ENCODE peak calls at places on chromosome 15, in ten cellular contexts. N is WERI-Rb-1; L is fibroblast of lung; H is neuronal stem cell; J is prostate gland; O is cardiac fibroblast; T is fibroblast of mammary gland; I is adrenal gland; K is CD4-positive, alpha-beta memory T cell; S is thoracic aorta. G is an unnamed sample.

GRCh38 chr15:85579011-85579701 is 198.8 kb downstream of the AKAP13 start:
- DNase-seq in K (no peak), I (no peak), T (no peak), O (peak; percentile 34), S (no peak), L (no peak), J (no peak), N (peak; percentile 35), H (no peak), G (peak; percentile 54)

GRCh38 chr15:60471314-60471713 is 7.6 kb downstream of the ICE2 start:
- DNase-seq in N (no peak), L (no peak), T (no peak), I (no peak), J (no peak), K (no peak), O (no peak), H (no peak), S (no peak), G (no peak)

GRCh38 chr15:82950295-82950694 is 2.2 kb downstream of the HOMER2 start:
- DNase-seq in N (no peak), T (no peak), S (no peak), O (no peak), K (no peak), J (no peak), I (no peak), H (no peak), L (no peak), G (no peak)

GRCh38 chr15:101022306-101022705 is 103.1 kb downstream of the LRRK1 start:
- DNase-seq in I (no peak), S (no peak), K (no peak), J (no peak), O (no peak), T (no peak), N (no peak), L (no peak), H (no peak), G (no peak)

GRCh38 chr15:68776477-68777270 is 44.0 kb downstream of the ANP32A start:
- DNase-seq in S (no peak), K (no peak), I (no peak), T (no peak), H (no peak), O (no peak), J (no peak), N (no peak), L (no peak), G (no peak)

GRCh38 chr15:66066005-66066404 is 187.5 kb downstream of the MEGF11 start:
- DNase-seq in I (no peak), L (no peak), H (no peak), J (no peak), T (no peak), O (no peak), S (no peak), K (no peak), N (no peak), G (no peak)

GRCh38 chr15:92120082-92120481 is 266.6 kb downstream of the SLCO3A1 start:
- DNase-seq in S (no peak), I (no peak), T (peak; percentile 40), L (peak; percentile 15), J (no peak), O (no peak), H (no peak), K (no peak), N (no peak), G (no peak)

GRCh38 chr15:86676002-86676401 is 596.3 kb downstream of the AGBL1 start:
- DNase-seq in L (no peak), I (no peak), K (no peak), J (no peak), T (no peak), S (no peak), N (no peak), O (no peak), H (no peak), G (no peak)

GRCh38 chr15:63341898-63342297 is 39.7 kb downstream of the CA12 start:
- DNase-seq in I (no peak), K (no peak), H (no peak), L (no peak), S (no peak), N (no peak), J (no peak), T (no peak), O (no peak), G (no peak)

GRCh38 chr15:95937128-95937528 is 393.4 kb upstream of the NR2F2 start:
- DNase-seq in J (no peak), K (no peak), O (peak; percentile 28), S (no peak), L (no peak), T (peak; percentile 28), I (no peak), N (no peak), H (no peak), G (no peak)

GRCh38 chr15:95944193-95944592 is 386.3 kb upstream of the NR2F2 start:
- DNase-seq in N (no peak), S (no peak), L (no peak), O (no peak), T (no peak), J (no peak), H (no peak), I (no peak), K (no peak), G (no peak)

GRCh38 chr15:95935852-95936251 is 394.6 kb upstream of the NR2F2 start:
- DNase-seq in N (no peak), T (no peak), O (no peak), S (no peak), J (no peak), K (no peak), I (no peak), H (no peak), L (no peak), G (no peak)

GRCh38 chr15:95944856-95945255 is 385.6 kb upstream of the NR2F2 start:
- DNase-seq in H (no peak), J (no peak), I (no peak), N (no peak), S (no peak), L (no peak), O (no peak), T (no peak), K (no peak), G (no peak)

GRCh38 chr15:95940431-95940985 is 390.0 kb upstream of the NR2F2 start:
- DNase-seq in T (no peak), K (no peak), J (no peak), S (no peak), O (no peak), N (no peak), I (no peak), L (no peak), H (peak; percentile 39), G (no peak)
- H3K4me3 ChIP-seq in T (no peak overlapping the region), K (no peak overlapping the region), J (no peak overlapping the region), S (no peak overlapping the region), O (no peak overlapping the region), N (no peak overlapping the region), I (no peak overlapping the region), L (no peak overlapping the region), H (no peak overlapping the region), G (no peak overlapping the region)

GRCh38 chr15:75591655-75592364 is 12.7 kb upstream of the PTPN9 start:
- DNase-seq in K (no peak), L (no peak), I (no peak), N (no peak), J (no peak), O (no peak), T (no peak), H (no peak), S (no peak), G (no peak)
- H3K4me3 ChIP-seq in K (no peak overlapping the region), L (no peak overlapping the region), I (no peak overlapping the region), N (no peak overlapping the region), J (no peak overlapping the region), O (no peak overlapping the region), T (no peak overlapping the region), H (no peak overlapping the region), S (no peak overlapping the region), G (no peak overlapping the region)

DNA sequence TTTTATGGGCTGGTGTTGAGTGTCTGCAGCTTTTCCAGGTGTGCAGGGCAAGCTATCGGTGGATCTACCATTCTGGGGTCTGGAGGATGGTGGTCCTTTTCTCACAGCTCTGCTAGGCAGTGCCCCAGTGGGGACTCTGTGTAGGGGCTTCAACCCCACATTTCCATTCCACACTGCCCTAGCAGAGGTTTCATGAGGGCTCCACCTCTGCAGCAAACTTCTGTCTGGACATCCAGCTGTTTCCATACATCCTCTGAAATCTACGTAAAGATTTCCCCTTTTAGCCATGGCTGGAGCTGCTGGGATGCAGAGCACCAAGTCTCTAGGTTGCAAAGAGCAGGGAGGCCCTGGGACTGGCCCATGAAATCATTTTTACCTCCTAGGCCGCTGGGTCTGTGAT is 11.6 kb downstream of the RFX7 start:
- DNase-seq in H (no peak), K (no peak), T (no peak), L (no peak), S (no peak), O (no peak), N (no peak), I (no peak), J (no peak), G (no peak)
- H3K4me3 ChIP-seq in H (no peak overlapping the region), K (no peak overlapping the region), T (no peak overlapping the region), L (no peak overlapping the region), S (no peak overlapping the region), O (no peak overlapping the region), N (no peak overlapping the region), I (no peak overlapping the region), J (no peak overlapping the region), G (no peak overlapping the region)

GRCh38 chr15:45630958-45631691 is 3.7 kb upstream of the SQOR start:
- DNase-seq in S (no peak), J (no peak), H (no peak), O (peak; percentile 94), N (no peak), T (peak; percentile 98), K (no peak), I (peak; percentile 40), L (peak; percentile 66), G (peak; percentile 71)
- H3K4me3 ChIP-seq in S (peak overlapping the region; percentile 49), J (no peak overlapping the region), H (no peak overlapping the region), O (peak overlapping the region; percentile 19), N (no peak overlapping the region), T (peak overlapping the region; percentile 48), K (no peak overlapping the region), I (no peak overlapping the region), L (peak overlapping the region; percentile 52), G (peak overlapping the region; percentile 12)

DNA sequence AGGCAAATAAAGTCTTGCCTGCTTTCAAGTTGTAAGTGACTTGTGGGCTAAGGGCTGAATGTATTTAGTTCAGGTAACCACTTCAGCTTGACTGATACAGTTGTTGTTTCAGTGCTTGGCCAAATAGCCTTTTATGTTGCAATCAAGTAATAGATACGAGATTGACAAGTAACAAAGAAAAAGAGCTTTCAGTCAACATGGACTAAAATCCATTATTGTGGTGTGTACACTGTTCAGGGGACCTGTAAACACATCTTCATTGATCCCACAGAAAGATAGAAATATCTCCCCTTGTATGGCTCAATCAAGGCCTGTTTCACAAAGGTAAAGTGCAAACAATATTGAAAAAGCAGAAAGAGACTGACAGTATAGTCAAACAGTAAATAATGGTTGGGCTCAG is 224.8 kb upstream of the TMCO5A start:
- DNase-seq in K (no peak), H (no peak), L (no peak), N (no peak), J (no peak), T (no peak), S (no peak), I (no peak), O (no peak), G (no peak)
- H3K4me3 ChIP-seq in K (no peak overlapping the region), H (no peak overlapping the region), L (no peak overlapping the region), N (no peak overlapping the region), J (no peak overlapping the region), T (no peak overlapping the region), S (no peak overlapping the region), I (no peak overlapping the region), O (no peak overlapping the region), G (no peak overlapping the region)